ENCODE peak calls at places on chromosome 10, in six cellular contexts. A is endothelial cell of umbilical vein, Q is psoas muscle, N is SK-N-SH, J is cardiac muscle cell, D is testis. O is an unnamed sample. For H3K4me1, the result is how much of the 10 kb centered on the place peaks cover.

GRCh38 chr10:127148933-127149220 is 47.5 kb downstream of the INSYN2A start:
- DNase-seq in A (no peak), Q (no peak), J (no peak), N (no peak), D (no peak), O (no peak)

GRCh38 chr10:91077549-91078017 is 142.9 kb upstream of the PCGF5 start:
- DNase-seq in D (peak), A (peak), N (peak), J (peak), Q (peak), O (peak)

GRCh38 chr10:132331259-132331955 is 586 bp upstream of the LRRC27 start:
- DNase-seq in N (no peak), D (peak), A (no peak), J (no peak), Q (no peak), O (no peak)

GRCh38 chr10:64288404-64288803 is 767.2 kb downstream of the REEP3 start:
- DNase-seq in Q (no peak), A (no peak), N (no peak), D (no peak), J (no peak), O (no peak)

GRCh38 chr10:7563368-7563767 is 103.4 kb downstream of the ITIH5 start:
- DNase-seq in A (no peak), Q (no peak), N (no peak), J (no peak), D (peak), O (peak)

GRCh38 chr10:30528427-30528782 is 94.4 kb downstream of the MAP3K8 start:
- DNase-seq in A (no peak), J (no peak), Q (no peak), N (no peak), D (no peak), O (no peak)

GRCh38 chr10:35641430-35642015 is 573 bp downstream of the FZD8 start:
- DNase-seq in D (no peak), Q (no peak), N (peak), A (no peak), J (peak), O (no peak)

GRCh38 chr10:55024718-55025117 is 223.7 kb upstream of the PCDH15 start:
- DNase-seq in A (peak), D (no peak), Q (no peak), J (peak), N (peak), O (no peak)

GRCh38 chr10:125982256-125982948 is 86.0 kb downstream of the FANK1 start:
- DNase-seq in D (peak), J (peak), Q (no peak), N (peak), A (peak), O (no peak)

GRCh38 chr10:77037735-77038411 is 599.7 kb downstream of the KCNMA1 start:
- DNase-seq in D (no peak), N (no peak), Q (no peak), A (no peak), J (no peak), O (no peak)

GRCh38 chr10:77478248-77478963 is 159.2 kb downstream of the KCNMA1 start:
- DNase-seq in D (no peak), Q (no peak), J (no peak), A (no peak), N (no peak), O (no peak)

GRCh38 chr10:118045842-118046490 is 775 bp downstream of the RAB11FIP2 start:
- DNase-seq in A (peak), J (peak), Q (peak), D (peak), N (no peak), O (peak)

GRCh38 chr10:102642553-102643345 is 1.5 kb upstream of the TRIM8 start:
- DNase-seq in A (peak), N (peak), J (peak), Q (peak), D (peak), O (peak)

GRCh38 chr10:69484736-69485135 is 33.5 kb downstream of the TSPAN15 start:
- DNase-seq in A (no peak), Q (peak), J (no peak), N (no peak), D (no peak), O (peak)

GRCh38 chr10:92291610-92291859 is 568 bp downstream of the MARCHF5 start:
- DNase-seq in Q (no peak), J (no peak), A (no peak), N (no peak), D (no peak), O (no peak)

GRCh38 chr10:35685402-35685801 is 43.3 kb upstream of the FZD8 start:
- DNase-seq in N (no peak), A (no peak), J (no peak), D (no peak), Q (no peak), O (no peak)

GRCh38 chr10:22992621-22993020 is 64.8 kb downstream of the ARMC3 start:
- DNase-seq in Q (no peak), A (no peak), J (no peak), D (no peak), N (no peak), O (no peak)

GRCh38 chr10:24842856-24843255 is 109.5 kb downstream of the PRTFDC1 start:
- DNase-seq in D (no peak), N (no peak), A (no peak), J (no peak), Q (no peak), O (no peak)

GRCh38 chr10:61097026-61097425 is 153.0 kb upstream of the RHOBTB1 start:
- DNase-seq in A (peak), J (no peak), Q (no peak), N (no peak), D (no peak), O (no peak)

GRCh38 chr10:18822156-18822555 is 162.9 kb downstream of the ARL5B start:
- DNase-seq in N (no peak), D (peak), Q (no peak), J (peak), A (no peak), O (no peak)

GRCh38 chr10:90592903-90593302 is 264.9 kb downstream of the HTR7 start:
- DNase-seq in D (peak), J (peak), A (peak), Q (no peak), N (peak), O (peak)

GRCh38 chr10:55370021-55370420 is 569.0 kb upstream of the PCDH15 start:
- DNase-seq in D (no peak), A (no peak), J (no peak), N (peak), Q (no peak), O (no peak)

GRCh38 chr10:79182763-79183467 is 114.1 kb downstream of the ZMIZ1 start:
- DNase-seq in D (no peak), Q (no peak), J (no peak), A (no peak), N (no peak), O (no peak)
- H3K4me1 ChIP-seq in D (half or more), Q (under half), J (half or more), A (under half), N (half or more), O (half or more)

DNA sequence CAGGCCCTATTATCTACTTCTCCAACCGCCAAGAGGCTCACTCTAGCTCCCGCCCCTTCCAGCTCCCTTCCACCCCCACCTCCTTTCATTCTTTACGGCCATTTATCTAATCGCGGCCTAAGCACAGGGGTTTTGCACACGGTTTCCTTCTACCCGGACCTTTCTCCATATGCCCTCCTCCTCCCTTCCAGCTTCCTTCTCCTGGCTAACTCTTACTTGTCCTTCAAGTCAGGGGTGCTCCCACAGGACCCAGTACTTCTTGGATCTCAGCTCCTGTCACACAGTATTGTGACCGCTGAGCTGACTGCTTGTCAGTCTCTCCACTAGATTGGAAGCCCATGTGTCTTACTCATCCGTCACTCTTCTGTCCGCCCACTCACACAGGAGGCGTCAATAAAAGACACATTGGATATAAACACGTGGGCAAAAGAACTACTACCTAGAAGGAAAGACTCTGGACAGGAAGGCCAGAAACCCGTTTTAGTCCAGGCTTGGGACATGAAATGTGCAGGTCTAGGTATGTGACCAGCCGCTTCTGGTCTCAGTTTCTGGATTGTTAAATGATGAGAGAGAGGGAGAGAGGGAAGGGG is 20.3 kb upstream of the HPS1 start:
- DNase-seq in D (no peak), A (no peak), J (no peak), Q (no peak), N (no peak), O (no peak)
- H3K4me1 ChIP-seq in D (under half), A (under half), J (half or more), Q (under half), N (under half), O (under half)

DNA sequence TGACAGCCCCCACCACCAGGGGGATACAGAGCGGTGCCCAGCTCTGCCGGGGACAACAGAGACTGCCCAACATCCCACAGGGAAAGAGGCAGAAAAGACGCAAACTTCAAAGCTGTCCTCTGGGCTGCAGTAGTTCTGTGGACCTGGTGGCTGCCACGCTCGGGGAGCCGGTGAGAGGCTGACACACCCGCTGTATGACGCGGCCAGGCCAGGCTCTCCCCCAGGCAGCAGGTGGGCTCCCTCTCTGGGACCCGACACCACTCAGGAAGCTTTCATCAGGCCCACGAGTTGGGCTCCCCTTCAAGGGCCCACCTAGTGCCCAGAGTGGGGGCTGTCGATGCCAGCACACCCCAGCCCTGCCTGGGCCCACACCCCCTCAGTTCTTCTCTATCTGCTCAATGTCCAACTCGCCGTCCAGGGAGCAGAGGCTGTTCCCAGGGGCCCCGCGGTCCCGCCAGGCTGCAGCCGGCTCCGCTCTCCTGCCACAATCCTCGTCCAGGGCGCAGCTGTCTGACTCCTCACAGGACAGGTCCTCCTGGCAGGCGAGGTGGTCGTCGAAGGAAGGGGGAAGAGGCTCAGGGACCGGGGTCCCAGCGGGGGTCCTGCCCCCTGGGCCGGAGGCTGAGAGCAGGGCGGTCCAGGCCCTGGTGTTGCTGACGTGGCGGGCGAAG is 121.2 kb downstream of the FAM53B start:
- DNase-seq in Q (no peak), A (no peak), N (no peak), J (no peak), D (no peak), O (no peak)
- H3K4me1 ChIP-seq in Q (half or more), A (under half), N (under half), J (under half), D (half or more), O (under half)

DNA sequence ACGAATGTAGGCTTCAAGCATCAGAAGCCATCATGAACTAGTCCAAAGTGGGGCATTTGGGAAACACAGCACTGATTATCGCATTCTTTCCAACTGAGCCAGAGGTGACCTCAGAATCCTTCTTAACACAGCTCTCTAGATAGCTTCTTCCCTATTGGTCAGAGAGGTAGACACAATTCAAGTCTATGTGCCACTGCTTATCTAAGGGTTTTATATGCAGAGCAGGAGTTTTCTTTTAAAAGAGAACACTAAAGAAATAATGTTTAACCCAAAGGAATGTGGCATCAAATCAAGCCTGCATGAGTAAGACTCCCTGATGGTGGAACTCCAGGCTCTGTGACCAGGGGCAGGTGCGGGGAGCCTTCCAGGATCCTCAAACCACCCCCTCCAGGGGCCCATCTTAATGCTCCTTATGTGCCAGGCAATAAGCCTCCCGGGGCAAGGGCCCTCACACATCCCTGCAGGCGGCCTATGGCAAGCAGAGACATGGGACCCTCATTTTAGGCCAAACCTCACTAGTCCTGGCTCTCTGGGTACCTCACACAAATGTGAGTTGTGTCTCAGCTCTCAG is 13.8 kb downstream of the HSPA12A start:
- DNase-seq in A (no peak), Q (no peak), J (no peak), D (no peak), N (no peak), O (no peak)
- H3K4me1 ChIP-seq in A (under half), Q (under half), J (under half), D (under half), N (under half), O (under half)

DNA sequence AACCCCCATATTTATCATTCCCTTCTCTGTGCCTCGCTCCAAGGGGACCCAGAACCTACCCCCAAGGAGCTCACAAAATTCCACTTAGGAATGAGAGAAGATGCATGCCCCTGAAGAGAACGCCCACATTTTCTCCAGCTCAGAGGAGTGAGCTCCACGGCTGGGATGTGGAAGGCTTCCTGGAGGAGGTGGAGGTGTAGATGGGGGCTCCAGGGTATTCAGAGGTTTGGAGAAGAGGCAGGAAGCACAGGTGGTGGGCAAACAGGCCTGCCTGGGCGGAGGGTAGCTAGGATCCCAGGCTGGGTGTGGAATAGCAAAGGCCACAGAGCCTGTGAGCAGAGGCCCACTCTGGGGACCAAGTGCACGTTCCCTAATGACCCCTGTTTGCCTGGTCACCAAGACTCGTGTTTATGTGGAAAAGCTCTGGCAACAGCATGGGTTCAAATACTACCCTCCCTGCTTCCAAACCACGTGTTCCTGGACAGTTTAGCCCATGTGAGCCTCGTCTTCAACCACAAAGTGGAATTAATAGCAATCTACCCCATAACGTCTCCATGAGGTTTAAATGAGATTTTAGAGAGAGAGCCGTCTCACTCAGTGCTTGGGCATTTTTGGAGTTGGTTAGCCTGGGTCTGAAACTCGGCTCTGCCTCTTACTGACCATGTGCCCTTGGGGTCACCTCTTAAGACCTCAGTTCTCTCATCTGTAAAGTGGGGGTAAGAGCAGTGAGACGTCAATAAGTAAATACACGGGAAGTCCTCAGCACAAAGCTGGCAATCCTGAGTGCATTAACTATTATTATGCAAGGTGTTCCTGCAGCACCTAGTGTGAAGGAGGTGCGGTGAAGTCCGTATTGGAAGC is 24.7 kb downstream of the UNC5B start:
- DNase-seq in A (no peak), D (no peak), J (no peak), Q (no peak), N (no peak), O (peak)
- H3K4me1 ChIP-seq in A (under half), D (half or more), J (half or more), Q (under half), N (half or more), O (half or more)

DNA sequence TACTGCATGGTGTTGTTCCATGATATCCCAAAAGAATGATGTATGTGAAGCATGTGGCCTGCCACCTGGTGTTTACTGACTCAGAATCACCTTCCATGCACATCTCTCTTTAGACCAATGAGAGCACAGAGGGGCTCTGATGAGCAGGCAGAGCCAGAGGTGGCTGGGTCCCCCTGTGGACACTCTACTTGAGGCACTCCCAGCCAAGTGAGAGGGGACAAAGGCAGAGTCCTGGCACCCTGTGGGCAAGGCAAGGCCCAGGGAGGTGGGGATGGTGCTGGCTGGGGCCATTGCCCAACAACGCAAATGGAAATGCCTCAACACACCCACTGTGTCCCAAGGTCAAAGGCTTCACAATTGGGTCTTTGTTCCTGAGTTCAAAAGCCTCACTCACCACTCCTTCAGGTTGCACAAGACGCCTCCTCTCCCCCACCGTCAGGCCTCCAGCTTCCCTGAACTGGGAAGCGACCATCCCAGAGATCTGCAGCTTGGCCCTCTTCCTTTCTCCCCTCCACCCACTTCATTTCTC is 164.6 kb downstream of the NEURL1 start:
- DNase-seq in J (no peak), Q (no peak), D (peak), A (no peak), N (no peak), O (no peak)
- H3K4me1 ChIP-seq in J (under half), Q (under half), D (under half), A (under half), N (under half), O (under half)

GRCh38 chr10:114367041-114367675 is 37.1 kb downstream of the AFAP1L2 start:
- DNase-seq in Q (no peak), D (peak), A (no peak), J (no peak), N (no peak), O (no peak)

GRCh38 chr10:114364726-114365125 is 39.6 kb downstream of the AFAP1L2 start:
- DNase-seq in Q (no peak), N (no peak), D (no peak), J (no peak), A (no peak), O (no peak)

GRCh38 chr10:114370199-114370598 is 34.1 kb downstream of the AFAP1L2 start:
- DNase-seq in N (no peak), D (no peak), Q (no peak), A (no peak), J (peak), O (no peak)

GRCh38 chr10:114370993-114371392 is 33.3 kb downstream of the AFAP1L2 start:
- DNase-seq in D (no peak), J (no peak), Q (no peak), A (no peak), N (no peak), O (no peak)

DNA sequence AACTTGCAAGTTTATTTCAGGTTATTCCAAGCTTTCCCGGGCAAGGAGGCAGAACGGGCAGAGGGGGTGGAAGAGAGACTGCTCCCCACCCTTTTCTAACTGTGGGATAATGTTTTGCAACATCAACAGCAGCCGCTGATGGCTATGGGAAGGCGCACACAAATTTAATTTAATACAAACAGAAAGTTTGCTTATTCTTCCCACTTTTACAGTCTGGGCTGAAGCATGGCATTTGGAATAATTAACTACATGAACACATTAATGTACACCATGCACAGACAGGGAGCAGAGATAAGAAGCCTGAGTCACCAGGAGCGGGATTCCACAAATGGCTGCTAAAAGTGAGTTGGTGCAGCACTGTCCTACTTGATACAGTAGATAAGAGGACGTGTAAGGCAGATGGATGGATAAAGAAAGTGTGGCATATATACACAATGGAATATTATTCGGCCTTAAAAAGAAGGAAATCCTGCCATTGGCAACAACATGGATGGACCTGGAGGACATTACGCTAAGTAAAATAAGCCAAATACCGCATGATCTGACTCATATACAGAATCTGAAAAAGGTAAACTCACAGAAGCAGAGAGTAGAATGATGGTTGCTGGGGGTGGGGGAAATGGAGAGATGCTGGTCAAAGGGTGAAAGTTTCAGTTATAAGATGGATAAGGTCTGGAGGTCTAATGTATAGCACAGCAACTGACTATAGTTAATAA is 36.5 kb downstream of the AFAP1L2 start:
- DNase-seq in Q (no peak), A (peak), N (peak), J (no peak), D (no peak), O (no peak)
- H3K4me1 ChIP-seq in Q (under half), A (under half), N (under half), J (under half), D (under half), O (under half)